ENCODE peak calls at places on chromosomes 12 and 14, in nine cellular contexts. H is fibroblast of lung; B is K562; L is IMR-90; J is cardiac muscle cell; K is fibroblast of villous mesenchyme; R is psoas muscle; P is ovary; W is CD8-positive, alpha-beta T cell. D is an unnamed sample.

GRCh38 chr12:2960432-2960956 is 1.3 kb downstream of the TEAD4 start:
- DNase-seq in W (no peak), R (no peak), B (no peak), J (no peak), L (peak), P (no peak), K (peak), H (peak), D (no peak)

GRCh38 chr12:6758511-6758910 is 5.6 kb upstream of the MLF2 start:
- DNase-seq in R (no peak), W (no peak), L (no peak), H (no peak), P (no peak), K (no peak), J (no peak), B (no peak), D (no peak)

GRCh38 chr12:112130461-112130998 is 5.2 kb downstream of the TRAFD1 start:
- DNase-seq in R (no peak), H (peak), L (peak), W (no peak), K (peak), J (peak), B (no peak), P (no peak), D (no peak)

GRCh38 chr14:102008891-102009290 is 44.5 kb downstream of the DYNC1H1 start:
- DNase-seq in H (no peak), P (no peak), J (no peak), R (no peak), K (no peak), L (no peak), W (no peak), B (no peak), D (no peak)

GRCh38 chr14:78029471-78030372 is 140.5 kb upstream of the NRXN3 start:
- DNase-seq in R (no peak), K (no peak), W (no peak), J (peak), L (no peak), P (no peak), B (peak), H (no peak), D (no peak)

GRCh38 chr14:76768201-76768656 is 7.0 kb downstream of the VASH1 start:
- DNase-seq in P (no peak), K (no peak), L (no peak), H (no peak), J (peak), W (peak), R (peak), B (peak), D (no peak)

GRCh38 chr12:22334696-22335290 is at the start of gene ST8SIA1:
- DNase-seq in R (peak), K (peak), P (peak), L (no peak), H (peak), W (peak), J (peak), B (no peak), D (no peak)

GRCh38 chr12:124507188-124508109 is 60.0 kb downstream of the NCOR2 start:
- DNase-seq in R (peak), L (peak), B (no peak), J (peak), K (peak), P (no peak), H (peak), W (no peak), D (peak)

GRCh38 chr12:112169086-112169872 is 43.9 kb downstream of the TRAFD1 start:
- DNase-seq in J (no peak), R (no peak), W (no peak), L (no peak), P (no peak), K (no peak), H (no peak), B (no peak), D (no peak)

GRCh38 chr14:21015312-21015711 is 9.5 kb downstream of the NDRG2 start:
- DNase-seq in H (no peak), J (no peak), B (no peak), R (no peak), K (no peak), L (no peak), W (no peak), P (no peak), D (no peak)

GRCh38 chr14:71021347-71022014 is 114.2 kb downstream of the PCNX1 start:
- DNase-seq in J (peak), R (no peak), W (no peak), H (peak), K (peak), P (no peak), L (peak), B (no peak), D (peak)

GRCh38 chr12:109203480-109203879 is 87.1 kb downstream of the ACACB start:
- DNase-seq in P (no peak), R (no peak), J (no peak), L (no peak), H (no peak), W (no peak), B (no peak), K (no peak), D (no peak)

GRCh38 chr12:78328524-78328923 is 497.8 kb downstream of the NAV3 start:
- DNase-seq in P (no peak), R (no peak), B (no peak), J (no peak), L (no peak), W (no peak), K (no peak), H (no peak), D (no peak)

DNA sequence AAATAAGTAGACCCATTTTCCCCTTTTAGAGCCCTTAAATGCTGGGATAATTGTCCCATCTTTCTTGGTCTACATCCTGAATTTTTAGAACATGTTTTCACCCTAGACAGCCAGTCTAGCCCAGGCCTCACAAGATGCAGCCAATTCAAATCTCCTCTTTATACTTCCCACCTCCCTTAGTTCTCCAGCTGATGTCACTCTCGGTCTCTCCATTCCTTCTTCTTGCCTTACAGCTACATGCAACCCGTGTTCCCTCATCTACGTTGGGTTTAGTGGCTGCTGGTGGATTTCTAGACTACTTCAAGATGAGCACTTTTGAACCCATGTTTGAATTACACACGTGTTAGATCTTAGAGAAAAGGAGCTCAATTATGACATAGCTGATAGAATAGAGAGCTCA is 132.0 kb downstream of the PPM1H start:
- DNase-seq in P (no peak), J (no peak), R (no peak), K (no peak), H (peak), W (no peak), L (peak), B (no peak), D (no peak)
- TF ChIP-seq CTCF in P (no peak), J (no peak), R (no peak), K (peak), H (no peak), W (no peak), L (peak), B (no peak), D (no peak)

GRCh38 chr12:94811611-94812010 is 161.3 kb upstream of the TMCC3 start:
- DNase-seq in L (no peak), J (no peak), R (no peak), W (no peak), P (no peak), B (no peak), H (no peak), K (no peak), D (no peak)
- H3K4me3 ChIP-seq in L (no peak), J (no peak), R (no peak), W (no peak), P (no peak), B (no peak), H (no peak), K (no peak), D (no peak)

GRCh38 chr12:79595273-79595672 is 95.5 kb downstream of the PAWR start:
- DNase-seq in R (no peak), K (no peak), J (no peak), P (no peak), H (no peak), W (no peak), B (no peak), L (no peak), D (no peak)
- TF ChIP-seq CTCF in R (no peak), K (no peak), J (no peak), P (no peak), H (no peak), W (no peak), B (no peak), L (no peak), D (no peak)

DNA sequence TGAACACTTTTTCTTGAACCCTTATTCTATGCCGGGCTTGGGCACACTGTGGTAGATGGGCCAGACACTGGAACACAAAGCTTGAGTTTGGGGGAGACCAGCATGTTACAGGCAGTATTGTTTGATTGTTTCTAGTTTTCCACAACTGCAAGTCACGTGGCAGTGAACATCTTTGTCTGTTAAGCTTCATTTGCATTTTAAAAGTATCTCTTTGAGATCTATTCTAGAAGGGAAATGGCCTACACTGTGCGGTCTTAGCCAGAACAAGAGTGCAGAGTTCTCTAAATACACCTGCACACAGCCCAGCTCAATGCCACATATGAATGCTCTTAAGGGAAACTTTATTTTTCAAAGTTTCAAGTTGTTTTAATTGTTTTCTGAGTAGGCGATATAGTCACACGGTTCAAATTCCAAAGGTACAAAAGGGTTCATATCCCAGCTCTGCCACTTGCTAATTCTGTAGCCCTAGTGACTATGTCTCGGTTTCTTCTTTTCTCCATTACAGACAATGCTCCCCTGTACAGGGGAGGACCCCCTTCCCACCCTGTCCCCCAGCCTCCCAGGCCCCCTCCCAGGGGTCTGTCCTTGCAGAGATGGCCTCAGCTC is 24.9 kb downstream of the RIN3 start:
- DNase-seq in P (no peak), K (no peak), J (no peak), H (no peak), W (no peak), B (no peak), L (no peak), R (no peak), D (no peak)
- H3K4me3 ChIP-seq in P (no peak), K (no peak), J (no peak), H (no peak), W (peak), B (no peak), L (no peak), R (no peak), D (no peak)

GRCh38 chr12:102118874-102119273 is 1.0 kb downstream of the NUP37 start:
- DNase-seq in L (peak), K (no peak), H (peak), J (no peak), W (no peak), R (no peak), B (no peak), P (no peak), D (no peak)
- TF ChIP-seq CTCF in L (no peak), K (no peak), H (no peak), J (no peak), W (no peak), R (no peak), B (no peak), P (no peak), D (no peak)

GRCh38 chr14:93880025-93880820 is 46.9 kb upstream of the FAM181A start:
- DNase-seq in P (no peak), R (peak), W (no peak), B (no peak), K (peak), J (peak), H (no peak), L (no peak), D (no peak)
- H3K4me3 ChIP-seq in P (no peak), R (no peak), W (no peak), B (no peak), K (no peak), J (no peak), H (no peak), L (no peak), D (no peak)

DNA sequence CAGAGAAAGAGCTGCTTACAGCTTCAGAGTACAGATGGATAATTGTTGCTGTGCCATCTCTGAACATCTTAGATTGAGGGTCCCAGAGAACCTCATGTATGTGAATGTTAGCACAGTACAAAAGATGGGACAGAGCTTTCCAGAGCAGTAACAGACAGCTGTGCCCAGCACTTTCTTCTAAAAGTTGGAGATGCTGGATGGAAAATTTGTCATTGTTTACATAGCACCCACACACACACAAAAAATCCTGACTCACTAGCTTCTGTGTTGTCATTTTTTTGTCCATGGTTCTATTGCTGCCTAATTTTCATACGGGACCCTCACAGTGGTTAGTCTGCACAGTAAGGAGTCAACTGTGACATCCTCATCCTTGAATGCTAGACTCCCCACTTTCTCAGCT is 374.7 kb downstream of the DIO2 start:
- DNase-seq in B (no peak), W (no peak), R (no peak), L (peak), H (peak), K (no peak), J (no peak), P (no peak), D (no peak)
- TF ChIP-seq CTCF in B (no peak), W (no peak), R (no peak), L (no peak), H (no peak), K (no peak), J (no peak), P (no peak), D (no peak)

DNA sequence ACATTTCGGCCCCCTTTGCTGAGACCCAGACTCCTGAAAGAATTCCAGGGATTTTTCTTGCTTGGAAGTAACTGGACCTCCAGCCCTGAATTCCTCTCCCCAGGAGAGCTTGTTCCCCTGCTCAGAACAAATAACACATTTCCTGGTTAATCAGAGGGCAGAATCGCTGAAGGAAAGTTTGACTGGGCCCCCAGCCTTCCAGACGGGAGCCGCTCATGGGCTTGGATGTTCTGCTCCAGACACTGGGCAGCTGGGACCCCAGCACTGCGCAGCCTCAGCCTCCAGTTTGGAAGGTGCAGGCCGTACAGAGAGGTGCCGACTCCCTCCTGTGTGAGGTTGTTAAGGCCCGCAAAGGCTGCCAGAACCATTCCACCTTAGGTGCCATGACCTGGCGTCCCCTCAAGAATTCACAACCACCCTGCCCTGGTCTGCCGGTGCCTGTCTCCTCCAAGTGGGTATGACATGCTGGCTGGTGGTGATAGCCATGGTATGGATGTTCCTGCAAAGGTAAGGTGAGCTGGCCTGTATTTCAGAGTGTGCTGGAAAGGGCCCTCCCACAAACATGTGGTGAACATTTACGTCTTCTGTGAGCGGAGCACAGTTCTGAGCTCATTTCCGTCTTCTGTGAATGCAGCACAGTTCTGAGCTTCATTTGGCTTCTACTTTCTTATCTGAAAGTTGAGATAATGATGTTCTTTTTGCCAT is 5.1 kb upstream of the LTBP2 start:
- DNase-seq in K (peak), W (no peak), P (no peak), H (no peak), J (peak), L (no peak), R (no peak), B (no peak), D (no peak)
- H3K4me3 ChIP-seq in K (no peak), W (no peak), P (no peak), H (no peak), J (no peak), L (no peak), R (no peak), B (no peak), D (no peak)

GRCh38 chr12:131057722-131058515 is 104.2 kb downstream of the ADGRD1 start:
- DNase-seq in R (no peak), L (no peak), B (no peak), W (no peak), K (no peak), J (no peak), P (no peak), H (no peak), D (no peak)

GRCh38 chr12:131057211-131057721 is 103.6 kb downstream of the ADGRD1 start:
- DNase-seq in R (no peak), J (no peak), W (no peak), L (no peak), H (no peak), B (no peak), K (no peak), P (no peak), D (no peak)

GRCh38 chr12:131058700-131059099 is 105.0 kb downstream of the ADGRD1 start:
- DNase-seq in B (no peak), L (no peak), W (no peak), J (no peak), R (no peak), K (no peak), P (no peak), H (no peak), D (no peak)

GRCh38 chr12:131061041-131061806 is 107.5 kb downstream of the ADGRD1 start:
- DNase-seq in B (no peak), R (no peak), L (no peak), K (no peak), J (no peak), H (no peak), P (no peak), W (no peak), D (no peak)

DNA sequence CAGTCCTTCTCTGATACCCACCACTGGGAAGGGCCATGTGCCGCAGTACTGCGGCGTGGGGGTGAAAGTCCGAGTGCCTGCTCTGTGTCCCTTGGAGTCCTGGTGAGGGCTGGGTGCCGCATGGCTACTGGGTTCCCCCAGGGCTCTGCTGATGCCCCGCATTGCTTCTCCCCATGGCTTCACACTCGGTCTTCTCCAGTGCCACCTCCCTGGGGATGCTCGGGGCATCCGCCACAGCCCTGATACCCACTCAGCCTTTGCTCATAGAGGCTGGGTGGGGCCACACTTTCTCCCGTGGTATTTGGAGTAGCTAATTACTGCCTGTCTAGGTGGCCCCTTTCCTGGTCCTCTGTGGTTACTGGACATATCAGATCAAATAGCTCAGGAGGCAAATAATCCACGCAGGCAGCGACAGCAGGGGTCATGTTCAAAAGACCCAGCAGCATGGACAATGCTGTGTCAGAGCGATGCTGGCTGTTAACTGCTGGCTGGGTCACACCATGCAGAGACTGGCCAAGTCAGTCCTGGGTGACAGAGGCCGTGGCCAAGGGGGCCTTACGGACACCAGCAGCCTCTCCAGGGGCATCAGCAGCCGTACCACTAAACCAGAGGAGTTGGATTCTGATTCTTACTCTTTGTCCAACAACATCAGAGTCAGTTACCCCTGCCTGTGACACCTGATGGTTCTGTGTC is 106.5 kb downstream of the ADGRD1 start:
- DNase-seq in K (no peak), J (no peak), W (no peak), H (no peak), B (no peak), R (no peak), P (no peak), L (no peak), D (no peak)
- TF ChIP-seq CTCF in K (no peak), J (no peak), W (no peak), H (no peak), B (no peak), R (no peak), P (no peak), L (no peak), D (no peak)